ENCODE peak calls at places on chromosomes 3 and 15, in six cellular contexts. T is BE2C, Q is retinal pigment epithelial cell, K is A549, V is fibroblast of the aortic adventitia, E is H1. Y is an unnamed sample.

GRCh38 chr3:124230432-124230831 is 238.5 kb upstream of the ROPN1 start:
- DNase-seq in T (no peak), Q (no peak), K (no peak), V (no peak), E (no peak), Y (no peak)

GRCh38 chr15:66603301-66604179 is 37.7 kb upstream of the LCTL start:
- DNase-seq in T (peak; percentile 86), Q (no peak), K (peak; percentile 86), V (peak; percentile 73), E (peak; percentile 91), Y (peak; percentile 92)

GRCh38 chr15:25535866-25536265 is 97.0 kb upstream of the UBE3A start:
- DNase-seq in T (no peak), Q (no peak), K (no peak), V (no peak), E (no peak), Y (no peak)

GRCh38 chr3:15510493-15510892 is 11.0 kb downstream of the COLQ start:
- DNase-seq in T (no peak), Q (no peak), K (no peak), V (no peak), E (no peak), Y (no peak)

GRCh38 chr15:74036271-74037170 is 42.0 kb downstream of the PML start:
- DNase-seq in T (peak; percentile 79), Q (peak; percentile 23), K (peak; percentile 60), V (peak; percentile 85), E (peak; percentile 84), Y (peak; percentile 93)

GRCh38 chr15:98663606-98664005 is 15.3 kb downstream of the IGF1R start:
- DNase-seq in T (no peak), Q (no peak), K (no peak), V (no peak), E (peak; percentile 44), Y (no peak)

GRCh38 chr15:90200534-90201139 is 493 bp upstream of the SEMA4B start:
- DNase-seq in T (no peak), Q (no peak), K (no peak), V (no peak), E (no peak), Y (no peak)

GRCh38 chr15:72289597-72290325 is 17.4 kb upstream of the PARP6 start:
- DNase-seq in T (no peak), Q (no peak), K (no peak), V (no peak), E (no peak), Y (peak; percentile 52)

GRCh38 chr3:13215940-13216546 is 142.8 kb upstream of the IQSEC1 start:
- DNase-seq in T (no peak), Q (peak; percentile 81), K (peak; percentile 49), V (peak; percentile 49), E (no peak), Y (no peak)

GRCh38 chr3:112333002-112333385 is at the start of gene CD200:
- DNase-seq in T (peak; percentile 81), Q (peak; percentile 21), K (no peak), V (no peak), E (no peak), Y (peak; percentile 70)

GRCh38 chr3:196650740-196651311 is 11.3 kb downstream of the NRROS start:
- DNase-seq in T (peak; percentile 81), Q (peak; percentile 75), K (peak; percentile 88), V (peak; percentile 99), E (no peak), Y (peak; percentile 38)

GRCh38 chr3:174440350-174440716 is 418.8 kb upstream of the NAALADL2 start:
- DNase-seq in T (no peak), Q (peak; percentile 26), K (no peak), V (peak; percentile 92), E (no peak), Y (no peak)

GRCh38 chr3:99128205-99128604 is 226.7 kb upstream of the DCBLD2 start:
- DNase-seq in T (no peak), Q (no peak), K (no peak), V (peak; percentile 86), E (no peak), Y (no peak)

GRCh38 chr15:58484794-58485600 is 53.2 kb downstream of the LIPC start:
- DNase-seq in T (no peak), Q (no peak), K (no peak), V (no peak), E (no peak), Y (no peak)

GRCh38 chr3:65914032-65914739 is 124.5 kb downstream of the MAGI1 start:
- DNase-seq in T (peak; percentile 16), Q (no peak), K (no peak), V (no peak), E (no peak), Y (no peak)

GRCh38 chr15:49627407-49627877 is 6.6 kb downstream of the DTWD1 start:
- DNase-seq in T (no peak), Q (peak; percentile 87), K (peak; percentile 2), V (peak; percentile 92), E (no peak), Y (no peak)

GRCh38 chr15:51613988-51614387 is 8.6 kb downstream of the DMXL2 start:
- DNase-seq in T (no peak), Q (no peak), K (no peak), V (no peak), E (no peak), Y (no peak)

GRCh38 chr3:97825101-97825500 is 3.3 kb downstream of the CRYBG3 start:
- DNase-seq in T (no peak), Q (no peak), K (no peak), V (peak; percentile 70), E (no peak), Y (no peak)

GRCh38 chr3:97821810-97822775 is at the start of gene CRYBG3:
- DNase-seq in T (peak; percentile 91), Q (peak; percentile 35), K (peak; percentile 73), V (peak; percentile 68), E (peak; percentile 85), Y (peak; percentile 88)

GRCh38 chr3:97823081-97823480 is 1.3 kb downstream of the CRYBG3 start:
- DNase-seq in T (no peak), Q (no peak), K (no peak), V (peak; percentile 11), E (no peak), Y (no peak)

GRCh38 chr3:97821413-97821809 is 400 bp upstream of the CRYBG3 start:
- DNase-seq in T (peak; percentile 55), Q (peak; percentile 21), K (peak; percentile 5), V (peak; percentile 49), E (peak; percentile 73), Y (peak; percentile 40)

DNA sequence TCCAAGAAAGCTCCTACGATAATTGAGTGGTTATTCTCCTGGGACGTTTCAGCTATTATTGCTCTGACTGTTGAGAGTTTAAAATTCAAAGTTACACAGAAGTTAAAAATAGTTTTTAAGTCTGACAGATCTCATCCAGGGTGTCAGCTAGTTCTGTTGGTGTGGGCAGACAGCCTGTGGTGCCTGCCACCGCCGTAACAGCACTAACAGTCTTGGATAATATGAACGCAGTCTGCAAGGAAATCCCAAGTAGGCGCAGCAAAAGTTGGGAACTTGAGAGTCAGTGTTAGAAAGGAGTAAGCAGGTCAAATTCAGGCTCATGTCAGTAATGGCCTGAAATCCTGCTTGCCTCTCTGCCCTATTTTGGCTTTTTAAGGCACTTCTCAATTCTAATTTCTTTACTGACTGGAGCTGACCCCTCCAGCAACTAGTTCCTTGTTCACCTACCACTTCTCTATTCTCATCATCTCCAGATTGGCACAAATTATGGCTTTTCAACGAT is 1.7 kb downstream of the CRYBG3 start:
- DNase-seq in T (no peak), Q (no peak), K (no peak), V (peak; percentile 21), E (no peak), Y (no peak)
- H3K4me3 ChIP-seq in T (peak overlapping the region; percentile 75), Q (peak overlapping the region; percentile 79), K (peak overlapping the region; percentile 71), V (peak overlapping the region; percentile 95), E (peak overlapping the region; percentile 81), Y (no peak overlapping the region)

DNA sequence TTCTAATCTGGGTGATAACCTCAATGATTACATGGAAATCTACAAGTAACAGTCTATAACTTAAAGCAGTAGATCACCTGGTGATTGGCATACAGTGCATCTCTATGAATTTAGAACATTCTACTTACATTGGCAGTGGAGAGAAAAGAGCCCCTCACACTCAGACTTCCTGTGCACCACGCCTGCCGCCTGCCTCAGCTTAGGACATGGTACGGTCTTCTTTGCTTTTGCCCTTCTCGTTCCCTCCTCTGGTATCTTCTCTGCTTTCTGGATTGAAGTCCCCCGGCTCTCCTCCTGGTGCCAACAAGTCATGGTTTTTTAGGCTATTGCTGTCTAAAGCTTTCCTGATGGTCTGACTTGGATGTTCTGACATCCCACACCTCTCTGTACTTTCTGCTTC is 7.9 kb upstream of the KCNMB3 start:
- DNase-seq in T (no peak), Q (no peak), K (no peak), V (no peak), E (no peak), Y (no peak)
- H3K4me3 ChIP-seq in T (no peak overlapping the region), Q (no peak overlapping the region), K (no peak overlapping the region), V (no peak overlapping the region), E (no peak overlapping the region), Y (no peak overlapping the region)

GRCh38 chr3:186788482-186789370 is 5.3 kb downstream of the EIF4A2 start:
- DNase-seq in T (no peak), Q (no peak), K (no peak), V (peak; percentile 13), E (no peak), Y (no peak)
- H3K4me3 ChIP-seq in T (no peak overlapping the region), Q (peak overlapping the region; percentile 100), K (peak overlapping the region; percentile 94), V (no peak overlapping the region), E (no peak overlapping the region), Y (no peak overlapping the region)

GRCh38 chr3:46861293-46861995 is 1.8 kb downstream of the MYL3 start:
- DNase-seq in T (peak; percentile 1), Q (no peak), K (no peak), V (no peak), E (no peak), Y (no peak)
- H3K4me3 ChIP-seq in T (no peak overlapping the region), Q (no peak overlapping the region), K (no peak overlapping the region), V (no peak overlapping the region), E (no peak overlapping the region), Y (no peak overlapping the region)

GRCh38 chr15:64045106-64045435 is 1.2 kb downstream of the DAPK2 start:
- DNase-seq in T (no peak), Q (no peak), K (no peak), V (no peak), E (no peak), Y (no peak)
- H3K4me3 ChIP-seq in T (no peak overlapping the region), Q (no peak overlapping the region), K (no peak overlapping the region), V (no peak overlapping the region), E (no peak overlapping the region), Y (no peak overlapping the region)

GRCh38 chr3:9066775-9067174 is 103.5 kb upstream of the RAD18 start:
- DNase-seq in T (no peak), Q (no peak), K (no peak), V (no peak), E (no peak), Y (no peak)

GRCh38 chr3:9064853-9065252 is 101.6 kb upstream of the RAD18 start:
- DNase-seq in T (peak; percentile 58), Q (no peak), K (no peak), V (peak; percentile 9), E (no peak), Y (no peak)

GRCh38 chr3:9064251-9064650 is 101.0 kb upstream of the RAD18 start:
- DNase-seq in T (no peak), Q (no peak), K (no peak), V (no peak), E (no peak), Y (no peak)

GRCh38 chr3:9067352-9067975 is 104.2 kb upstream of the RAD18 start:
- DNase-seq in T (peak; percentile 50), Q (peak; percentile 11), K (peak; percentile 59), V (peak; percentile 79), E (peak; percentile 65), Y (peak; percentile 79)

DNA sequence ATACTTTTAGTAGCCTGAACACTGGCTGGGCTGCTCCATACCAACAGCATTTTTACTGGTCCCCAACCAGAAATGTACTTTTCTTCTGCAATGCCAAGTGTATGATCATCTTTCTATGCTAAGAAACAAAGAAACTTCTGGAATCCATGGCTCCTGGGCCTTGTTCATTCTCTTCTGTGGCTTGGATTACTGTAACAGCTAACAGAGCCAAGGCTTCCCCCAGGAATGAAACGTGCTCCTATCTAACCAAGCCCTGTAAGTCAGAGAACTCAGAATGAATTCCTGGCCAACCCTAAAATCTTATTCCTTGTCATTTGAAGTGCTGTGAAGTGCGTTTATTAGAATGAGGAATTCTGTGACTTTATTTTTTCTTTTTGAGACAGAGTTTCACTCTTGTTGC is 102.9 kb upstream of the RAD18 start:
- DNase-seq in T (no peak), Q (no peak), K (no peak), V (peak; percentile 43), E (no peak), Y (no peak)
- H3K4me3 ChIP-seq in T (no peak overlapping the region), Q (no peak overlapping the region), K (no peak overlapping the region), V (no peak overlapping the region), E (no peak overlapping the region), Y (no peak overlapping the region)